ENCODE peak calls at places on chromosomes 2 and 18, in five cellular contexts. D, L, X, A and W are unnamed samples.

GRCh38 chr18:63823516-63824219 is 48.5 kb downstream of the SERPINB7 start:
- DNase-seq in D (peak; percentile 14), L (peak; percentile 22), X (peak; percentile 37), A (peak; percentile 72), W (peak; percentile 14)

GRCh38 chr2:1891147-1891546 is 146.8 kb upstream of the PXDN start:
- DNase-seq in D (no peak), L (no peak), X (no peak), A (no peak), W (no peak)

GRCh38 chr2:199444749-199445148 is 13.0 kb downstream of the SATB2 start:
- DNase-seq in D (no peak), L (no peak), X (no peak), A (no peak), W (no peak)

GRCh38 chr2:144572977-144573376 is 53.1 kb upstream of the ZEB2 start:
- DNase-seq in D (no peak), L (no peak), X (no peak), A (no peak), W (no peak)

GRCh38 chr18:41113885-41114482 is 841.0 kb upstream of the PIK3C3 start:
- DNase-seq in D (no peak), L (peak; percentile 38), X (peak; percentile 73), A (no peak), W (no peak)

GRCh38 chr2:80002112-80002511 is 302.4 kb downstream of the LRRTM1 start:
- DNase-seq in D (no peak), L (no peak), X (no peak), A (no peak), W (no peak)

GRCh38 chr2:1553671-1554295 is 140.5 kb downstream of the TPO start:
- DNase-seq in D (no peak), L (peak; percentile 87), X (peak; percentile 69), A (peak; percentile 18), W (no peak)

GRCh38 chr2:169983506-169983905 is 156.3 kb downstream of the UBR3 start:
- DNase-seq in D (no peak), L (peak; percentile 31), X (no peak), A (no peak), W (no peak)

GRCh38 chr2:238893349-238894000 is 45.6 kb downstream of the TWIST2 start:
- DNase-seq in D (no peak), L (no peak), X (no peak), A (no peak), W (no peak)

GRCh38 chr2:213315168-213315876 is 31.1 kb downstream of the SPAG16 start:
- DNase-seq in D (no peak), L (no peak), X (no peak), A (no peak), W (no peak)

GRCh38 chr2:117523267-117523666 is 291.2 kb upstream of the DDX18 start:
- DNase-seq in D (peak; percentile 61), L (no peak), X (no peak), A (peak; percentile 89), W (no peak)

GRCh38 chr2:7745369-7745768 is 828.2 kb downstream of the RNF144A start:
- DNase-seq in D (no peak), L (peak; percentile 33), X (no peak), A (no peak), W (no peak)

GRCh38 chr2:156156580-156156979 is 175.9 kb downstream of the NR4A2 start:
- DNase-seq in D (no peak), L (no peak), X (no peak), A (peak; percentile 45), W (no peak)

GRCh38 chr2:191109888-191110287 is 40.9 kb downstream of the STAT4 start:
- DNase-seq in D (no peak), L (no peak), X (no peak), A (no peak), W (peak; percentile 13)

GRCh38 chr2:224359569-224359968 is 42.3 kb downstream of the FAM124B start:
- DNase-seq in D (peak; percentile 55), L (no peak), X (peak; percentile 9), A (no peak), W (peak; percentile 26)

GRCh38 chr18:57440331-57441101 is 5.3 kb downstream of the ONECUT2 start:
- DNase-seq in D (no peak), L (no peak), X (no peak), A (no peak), W (peak; percentile 21)

GRCh38 chr2:171244466-171244969 is 83.8 kb upstream of the TLK1 start:
- DNase-seq in D (no peak), L (peak; percentile 90), X (peak; percentile 87), A (no peak), W (no peak)

GRCh38 chr2:1758112-1758630 is 13.9 kb upstream of the PXDN start:
- DNase-seq in D (no peak), L (no peak), X (no peak), A (no peak), W (no peak)

GRCh38 chr2:105782646-105783045 is 37.9 kb downstream of the NCK2 start:
- DNase-seq in D (no peak), L (no peak), X (no peak), A (no peak), W (no peak)

GRCh38 chr2:100422320-100422719 is 4.9 kb upstream of the CHST10 start:
- DNase-seq in D (peak; percentile 75), L (peak; percentile 44), X (peak; percentile 51), A (peak; percentile 25), W (no peak)

GRCh38 chr2:232042911-232043564 is 81.5 kb downstream of the DIS3L2 start:
- DNase-seq in D (no peak), L (peak; percentile 32), X (peak; percentile 22), A (no peak), W (no peak)

GRCh38 chr2:226619707-226620106 is 179.9 kb downstream of the IRS1 start:
- DNase-seq in D (no peak), L (no peak), X (no peak), A (no peak), W (no peak)

GRCh38 chr2:239125726-239126675 is 274.8 kb downstream of the HDAC4 start:
- DNase-seq in D (no peak), L (no peak), X (no peak), A (no peak), W (no peak)

GRCh38 chr18:7958897-7959146 is 391.7 kb downstream of the PTPRM start:
- DNase-seq in D (no peak), L (no peak), X (no peak), A (no peak), W (no peak)

GRCh38 chr18:33495278-33495677 is 54.8 kb upstream of the CCDC178 start:
- DNase-seq in D (peak; percentile 36), L (peak; percentile 42), X (peak; percentile 52), A (peak; percentile 18), W (no peak)

DNA sequence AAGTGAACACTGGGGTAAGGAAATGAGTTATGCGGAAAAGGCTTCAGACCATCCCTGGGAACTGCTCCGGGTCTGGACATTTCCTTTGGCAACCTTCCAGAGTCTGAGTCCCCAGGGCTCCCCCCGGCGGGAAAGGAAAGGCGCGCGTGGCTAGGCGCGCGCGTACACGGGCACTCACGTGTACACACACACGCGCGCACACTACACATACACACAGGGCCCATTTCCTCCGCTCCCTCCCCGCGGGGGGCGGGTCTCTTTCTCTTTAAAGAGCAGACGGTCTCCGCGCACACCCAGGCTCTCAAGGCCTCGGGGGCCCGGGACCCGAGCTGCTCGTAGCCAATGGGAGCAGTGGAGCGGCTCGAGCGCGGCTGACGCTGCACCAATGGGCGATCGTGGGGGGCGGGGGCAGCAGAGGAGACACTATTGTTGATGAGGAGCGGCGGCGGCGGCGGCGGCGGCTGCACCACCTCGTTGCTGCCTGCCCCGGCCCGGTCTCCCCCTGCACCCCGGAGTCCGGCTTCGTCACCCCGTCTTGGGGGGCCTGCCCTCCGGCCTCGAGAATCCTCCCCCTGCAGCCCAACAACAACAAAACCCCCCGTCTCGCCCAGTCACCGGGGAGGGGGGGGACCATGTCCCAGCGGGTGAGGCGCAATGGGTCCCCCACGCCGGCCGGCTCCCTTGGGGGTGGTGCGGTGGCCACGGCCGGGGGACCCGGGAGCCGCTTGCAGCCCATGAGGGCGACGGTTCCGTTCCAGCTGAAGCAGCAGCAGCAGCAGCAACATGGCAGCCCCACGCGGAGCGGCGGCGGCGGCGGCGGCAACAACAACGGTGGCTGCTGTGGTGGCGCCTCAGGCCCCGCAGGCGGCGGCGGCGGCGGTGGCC is at the start of gene FAM117B:
- DNase-seq in D (peak; percentile 96), L (peak; percentile 91), X (peak; percentile 95), A (peak; percentile 99), W (peak; percentile 96)
- TF ChIP-seq CTCF in D (no peak), L (no peak), X (no peak), A (no peak), W (no peak)

GRCh38 chr2:88019985-88020384 is 3.6 kb upstream of the RNU2-63P start:
- DNase-seq in D (no peak), L (no peak), X (no peak), A (no peak), W (no peak)

GRCh38 chr2:88016086-88016947 is at the start of gene RNU2-63P:
- DNase-seq in D (peak; percentile 90), L (peak; percentile 95), X (peak; percentile 93), A (peak; percentile 77), W (peak; percentile 80)

GRCh38 chr2:88018969-88019368 is 2.6 kb upstream of the RNU2-63P start:
- DNase-seq in D (no peak), L (no peak), X (no peak), A (no peak), W (no peak)

GRCh38 chr2:88022522-88022921 is 6.2 kb upstream of the RNU2-63P start:
- DNase-seq in D (no peak), L (no peak), X (no peak), A (peak; percentile 57), W (no peak)

GRCh38 chr2:88016948-88017779 is 817 bp upstream of the RNU2-63P start:
- DNase-seq in D (peak; percentile 76), L (no peak), X (peak; percentile 5), A (peak; percentile 71), W (peak; percentile 75)
- TF ChIP-seq CTCF in D (no peak), L (no peak), X (no peak), A (no peak), W (no peak)

DNA sequence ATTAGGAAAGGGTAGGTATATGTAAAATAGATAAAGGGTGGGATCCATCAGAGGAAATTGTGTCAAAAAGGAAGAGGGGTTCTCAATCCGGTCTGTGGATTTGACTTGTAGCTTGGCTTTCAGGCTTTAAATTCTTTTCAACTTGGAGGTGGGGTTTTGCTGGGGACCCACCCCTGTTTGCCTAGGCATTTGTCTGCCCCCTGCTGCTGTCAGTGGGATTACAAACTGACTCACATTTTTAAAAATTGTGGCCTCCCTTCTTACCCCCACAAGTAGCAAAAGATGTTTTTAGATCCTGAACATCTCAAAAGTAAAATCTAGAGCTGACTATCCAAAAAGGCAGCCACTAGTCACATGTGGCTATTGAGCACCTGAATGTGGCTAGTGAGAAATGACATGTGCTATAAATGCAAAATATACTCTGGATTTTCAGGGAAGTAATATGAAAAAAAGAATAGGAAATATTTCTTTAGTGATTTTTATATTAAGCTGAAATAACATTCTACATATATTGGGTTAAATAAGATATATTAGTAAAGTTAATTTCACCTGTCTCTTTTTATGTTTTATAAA is 178.9 kb downstream of the GFPT1 start:
- DNase-seq in D (no peak), L (peak; percentile 24), X (no peak), A (no peak), W (no peak)
- TF ChIP-seq CTCF in D (peak; percentile 38), L (peak; percentile 29), X (peak; percentile 32), A (no peak), W (no peak)

GRCh38 chr2:123670286-123670685 is 354.8 kb upstream of the CNTNAP5 start:
- DNase-seq in D (no peak), L (no peak), X (no peak), A (no peak), W (no peak)
- TF ChIP-seq CTCF in D (no peak), L (no peak), X (no peak), A (no peak), W (no peak)